ENCODE peak calls at places on chromosomes 3 and 15, in five cellular contexts. W, K, E, F and R are unnamed samples.
A peak's percentile ranks its signal among the peaks of the same experiment; 100 is the strongest.

GRCh38 chr15:100147828-100148227 is 193.9 kb downstream of the ADAMTS17 start:
- DNase-seq in W (no peak), K (no peak), E (no peak), F (no peak), R (no peak)

GRCh38 chr3:125379483-125379882 is 4.4 kb upstream of the ZNF148 start:
- DNase-seq in W (no peak), K (no peak), E (no peak), F (no peak), R (no peak)

GRCh38 chr3:74537164-74537563 is 77.3 kb downstream of the CNTN3 start:
- DNase-seq in W (no peak), K (no peak), E (no peak), F (no peak), R (no peak)

GRCh38 chr3:45055032-45055410 is 28.9 kb downstream of the CLEC3B start:
- DNase-seq in W (no peak), K (no peak), E (no peak), F (no peak), R (no peak)

GRCh38 chr15:79970921-79971434 is at the start of gene BCL2A1:
- DNase-seq in W (no peak), K (no peak), E (no peak), F (peak; percentile 96), R (no peak)

GRCh38 chr15:60713096-60714084 is 234.4 kb upstream of the ICE2 start:
- DNase-seq in W (no peak), K (no peak), E (no peak), F (no peak), R (no peak)

GRCh38 chr3:4980229-4981159 is 1.3 kb downstream of the BHLHE40 start:
- DNase-seq in W (peak; percentile 62), K (peak; percentile 86), E (peak; percentile 65), F (peak; percentile 66), R (peak; percentile 82)

GRCh38 chr15:81279621-81280051 is 44.3 kb downstream of the STARD5 start:
- DNase-seq in W (no peak), K (no peak), E (no peak), F (no peak), R (no peak)

GRCh38 chr3:125624341-125624740 is 29.0 kb upstream of the OSBPL11 start:
- DNase-seq in W (no peak), K (no peak), E (no peak), F (no peak), R (no peak)

GRCh38 chr3:49924683-49925082 is 4.9 kb downstream of the MON1A start:
- DNase-seq in W (peak; percentile 73), K (peak; percentile 38), E (no peak), F (no peak), R (no peak)

GRCh38 chr15:72961326-72961725 is 90.9 kb upstream of the NEO1 start:
- DNase-seq in W (no peak), K (no peak), E (no peak), F (no peak), R (no peak)
- TF ChIP-seq ZBTB33 in W (no peak), K (no peak), E (no peak), F (no peak), R (no peak)

GRCh38 chr15:77909131-77909940 is 168.2 kb downstream of the TBC1D2B start:
- DNase-seq in W (no peak), K (no peak), E (no peak), F (no peak), R (no peak)
- TF ChIP-seq ZBTB33 in W (no peak), K (no peak), E (no peak), F (no peak), R (no peak)

DNA sequence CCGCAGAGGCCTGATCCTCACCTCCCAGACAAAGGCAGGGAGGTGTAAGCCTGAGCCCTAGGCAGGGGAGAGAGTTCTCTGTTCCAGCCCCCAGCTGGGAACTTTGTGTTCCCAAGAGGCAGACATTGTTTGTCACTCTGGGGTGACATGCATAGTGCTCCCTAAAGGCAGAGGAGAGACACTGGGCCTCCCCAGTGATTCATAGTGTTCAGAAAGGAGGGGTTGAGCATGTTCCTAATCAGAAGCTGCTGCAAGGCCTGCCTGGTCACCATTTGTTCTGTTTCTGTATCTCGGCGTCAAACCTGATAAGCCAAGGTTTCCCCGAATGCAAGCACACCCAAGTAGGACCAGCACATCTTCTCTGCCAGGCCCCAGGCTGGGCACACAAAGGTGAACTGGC is 24.0 kb upstream of the SLC6A6 start:
- DNase-seq in W (no peak), K (no peak), E (no peak), F (no peak), R (no peak)
- TF ChIP-seq ZBTB33 in W (no peak), K (no peak), E (no peak), F (no peak), R (no peak)

GRCh38 chr15:50109086-50109987 is 9.7 kb downstream of the ATP8B4 start:
- DNase-seq in W (no peak), K (no peak), E (no peak), F (no peak), R (no peak)
- TF ChIP-seq ZBTB33 in W (no peak), K (no peak), E (no peak), F (no peak), R (no peak)

DNA sequence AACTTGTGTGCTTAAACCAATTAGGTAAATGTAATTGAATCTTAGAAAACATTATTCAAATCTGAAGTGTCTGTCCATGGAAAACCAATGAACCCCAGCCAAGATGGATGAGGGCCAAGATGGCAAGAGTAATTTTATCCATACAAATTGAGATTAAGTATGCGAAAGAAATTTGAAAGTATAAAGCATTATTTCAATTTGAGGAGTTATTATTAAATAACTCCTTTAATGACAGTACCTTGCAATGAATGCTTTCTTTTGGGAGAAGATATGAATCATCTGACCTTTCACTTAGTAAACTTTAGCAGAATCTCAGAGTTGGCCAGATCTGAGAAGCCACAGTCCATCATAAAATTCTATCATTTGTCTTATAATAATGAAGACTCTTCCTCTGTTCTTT is 435.0 kb upstream of the THBS1 start:
- DNase-seq in W (no peak), K (no peak), E (no peak), F (no peak), R (no peak)
- TF ChIP-seq ZBTB33 in W (no peak), K (no peak), E (no peak), F (no peak), R (no peak)

DNA sequence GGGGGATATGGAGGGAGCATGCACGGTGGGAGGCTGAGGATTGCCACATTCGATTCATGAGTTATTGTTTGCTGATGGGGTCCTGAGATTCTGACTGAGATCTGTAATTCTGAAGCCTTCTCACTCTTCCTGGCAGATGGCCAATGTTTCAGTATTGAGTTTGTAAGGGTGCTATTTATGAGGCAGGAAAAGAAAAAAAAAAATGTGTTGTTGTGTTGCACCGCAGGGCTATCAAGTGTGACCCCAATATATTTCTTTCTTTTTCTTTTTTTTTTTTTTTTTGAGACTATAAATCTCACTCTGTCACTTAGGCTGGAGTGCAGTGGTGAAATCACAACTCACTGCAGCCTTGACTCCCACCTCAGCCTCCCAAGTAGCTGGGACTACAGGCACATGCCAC is 3.2 kb upstream of the SENP2 start:
- DNase-seq in W (no peak), K (no peak), E (no peak), F (peak; percentile 66), R (no peak)
- TF ChIP-seq ZBTB33 in W (no peak), K (no peak), E (no peak), F (no peak), R (no peak)

GRCh38 chr3:27468283-27468886 is 15.8 kb downstream of the SLC4A7 start:
- DNase-seq in W (no peak), K (no peak), E (no peak), F (no peak), R (no peak)

GRCh38 chr3:27462228-27462627 is 22.0 kb downstream of the SLC4A7 start:
- DNase-seq in W (no peak), K (no peak), E (no peak), F (no peak), R (no peak)

GRCh38 chr3:27464646-27465045 is 19.5 kb downstream of the SLC4A7 start:
- DNase-seq in W (no peak), K (no peak), E (no peak), F (no peak), R (no peak)

GRCh38 chr3:27472166-27472565 is 12.0 kb downstream of the SLC4A7 start:
- DNase-seq in W (no peak), K (no peak), E (no peak), F (no peak), R (no peak)

GRCh38 chr3:27467545-27467944 is 16.6 kb downstream of the SLC4A7 start:
- DNase-seq in W (no peak), K (peak; percentile 18), E (peak; percentile 28), F (no peak), R (peak; percentile 39)
- TF ChIP-seq ZBTB33 in W (no peak), K (no peak), E (no peak), F (no peak), R (no peak)

GRCh38 chr3:136994772-136995516 is 37.2 kb downstream of the IL20RB start:
- DNase-seq in W (no peak), K (no peak), E (no peak), F (no peak), R (peak; percentile 32)

GRCh38 chr3:136992091-136992490 is 34.3 kb downstream of the IL20RB start:
- DNase-seq in W (no peak), K (no peak), E (no peak), F (no peak), R (no peak)

GRCh38 chr3:136990826-136991225 is 33.0 kb downstream of the IL20RB start:
- DNase-seq in W (no peak), K (no peak), E (no peak), F (no peak), R (no peak)

GRCh38 chr3:137000039-137000438 is 42.3 kb downstream of the IL20RB start:
- DNase-seq in W (no peak), K (no peak), E (no peak), F (no peak), R (no peak)

GRCh38 chr3:136995652-136996051 is 37.9 kb downstream of the IL20RB start:
- DNase-seq in W (no peak), K (no peak), E (no peak), F (no peak), R (no peak)
- TF ChIP-seq ZBTB33 in W (no peak), K (no peak), E (no peak), F (no peak), R (no peak)